ENCODE peak calls at places on chromosomes 7 and 10, in seven cellular contexts. U is COR-L47, D is left ventricle myocardium superior, R is Right ventricle myocardium superior, X is endothelial cell, Y is neural crest cell, Z is posterior vena cava. V is an unnamed sample.

GRCh38 chr7:149529136-149529718 is 31.6 kb upstream of the ZNF746 start:
- DNase-seq in U (no peak), D (no peak), R (no peak), X (no peak), Y (no peak), Z (no peak), V (no peak)

GRCh38 chr7:2729043-2729892 is 41.3 kb downstream of the AMZ1 start:
- DNase-seq in U (no peak), D (peak), R (peak), X (no peak), Y (no peak), Z (peak), V (no peak)

GRCh38 chr7:140769852-140770251 is 73.3 kb downstream of the NDUFB2 start:
- DNase-seq in U (no peak), D (no peak), R (no peak), X (no peak), Y (no peak), Z (no peak), V (no peak)

GRCh38 chr7:104857458-104858425 is 156.3 kb upstream of the KMT2E start:
- DNase-seq in U (no peak), D (no peak), R (no peak), X (no peak), Y (no peak), Z (no peak), V (no peak)

GRCh38 chr10:116665541-116666125 is 44.9 kb downstream of the PNLIPRP2 start:
- DNase-seq in U (no peak), D (peak), R (peak), X (no peak), Y (peak), Z (peak), V (no peak)

GRCh38 chr10:23457632-23458417 is 18.9 kb downstream of the OTUD1 start:
- DNase-seq in U (no peak), D (no peak), R (no peak), X (no peak), Y (no peak), Z (no peak), V (no peak)

GRCh38 chr7:136359333-136359903 is 382.3 kb upstream of the MTPN start:
- DNase-seq in U (no peak), D (no peak), R (no peak), X (no peak), Y (no peak), Z (no peak), V (no peak)

GRCh38 chr7:55508301-55509011 is 63.8 kb downstream of the VOPP1 start:
- DNase-seq in U (no peak), D (no peak), R (no peak), X (no peak), Y (no peak), Z (no peak), V (no peak)

GRCh38 chr7:27174077-27175004 is at the start of gene HOXA10:
- DNase-seq in U (peak), D (no peak), R (no peak), X (no peak), Y (no peak), Z (peak), V (no peak)

GRCh38 chr10:112214335-112214941 is 30.9 kb upstream of the GPAM start:
- DNase-seq in U (no peak), D (no peak), R (no peak), X (no peak), Y (no peak), Z (no peak), V (no peak)

GRCh38 chr7:44624306-44624705 is 17.9 kb downstream of the OGDH start:
- DNase-seq in U (no peak), D (no peak), R (no peak), X (no peak), Y (no peak), Z (no peak), V (no peak)

GRCh38 chr10:33871557-33871956 is 537.1 kb upstream of the NRP1 start:
- DNase-seq in U (no peak), D (no peak), R (no peak), X (no peak), Y (no peak), Z (no peak), V (no peak)

GRCh38 chr10:112792487-112793196 is 157.4 kb upstream of the TCF7L2 start:
- DNase-seq in U (no peak), D (peak), R (peak), X (no peak), Y (no peak), Z (peak), V (no peak)

V was measured in stimulated activated CD8-positive, alpha-beta memory T cell treated with anti-CD3 and anti-CD28 coated beads, Interleukin-15, amount 100 ng/mL, for 24 hours.